ENCODE peak calls at places on chromosomes 1 and 21, in six cellular contexts. U is mesenchymal stem cell, J is mesendoderm, G is neuronal stem cell, B is H1, E is H9. N is an unnamed sample.

GRCh38 chr1:212688338-212689047 is 11.1 kb downstream of the BATF3 start:
- DNase-seq in U (peak; percentile 80), J (no peak), G (no peak), B (no peak), E (peak; percentile 8), N (peak; percentile 59)

GRCh38 chr1:42935313-42935624 is 23.4 kb downstream of the SLC2A1 start:
- DNase-seq in U (no peak), J (no peak), G (no peak), B (no peak), E (no peak), N (no peak)

GRCh38 chr21:17925000-17925610 is 105.9 kb upstream of the C21orf91 start:
- DNase-seq in U (peak; percentile 66), J (peak; percentile 86), G (peak; percentile 53), B (no peak), E (peak; percentile 61), N (peak; percentile 54)

GRCh38 chr1:1598051-1598719 is 1.8 kb downstream of the FNDC10 start:
- DNase-seq in U (no peak), J (no peak), G (no peak), B (no peak), E (no peak), N (no peak)

GRCh38 chr1:171345536-171345935 is 31.6 kb downstream of the FMO4 start:
- DNase-seq in U (no peak), J (no peak), G (no peak), B (no peak), E (no peak), N (no peak)

GRCh38 chr1:69662321-69662720 is 94.6 kb downstream of the LRRC7 start:
- DNase-seq in U (no peak), J (no peak), G (no peak), B (no peak), E (no peak), N (no peak)

GRCh38 chr1:67726224-67726623 is 41.2 kb downstream of the GADD45A start:
- DNase-seq in U (no peak), J (no peak), G (no peak), B (no peak), E (no peak), N (peak; percentile 62)

GRCh38 chr1:54081306-54082270 is 28.2 kb downstream of the TCEANC2 start:
- DNase-seq in U (peak; percentile 72), J (peak; percentile 97), G (peak; percentile 73), B (peak; percentile 85), E (peak; percentile 94), N (peak; percentile 67)

GRCh38 chr1:227759345-227760300 is 24.4 kb downstream of the SNAP47 start:
- DNase-seq in U (peak; percentile 95), J (no peak), G (no peak), B (no peak), E (no peak), N (peak; percentile 99)

GRCh38 chr1:24909388-24909898 is 20.6 kb downstream of the RUNX3 start:
- DNase-seq in U (peak; percentile 89), J (peak; percentile 97), G (peak; percentile 44), B (peak; percentile 79), E (peak; percentile 93), N (peak; percentile 61)

GRCh38 chr1:200367841-200368534 is 41.8 kb downstream of the ZNF281 start:
- DNase-seq in U (peak; percentile 90), J (no peak), G (no peak), B (no peak), E (no peak), N (peak; percentile 85)

GRCh38 chr1:51423098-51423821 is 92.9 kb upstream of the TTC39A start:
- DNase-seq in U (peak; percentile 57), J (peak; percentile 74), G (no peak), B (no peak), E (no peak), N (peak; percentile 58)

GRCh38 chr1:34684246-34684645 is 70.6 kb upstream of the GJB5 start:
- DNase-seq in U (no peak), J (peak; percentile 94), G (no peak), B (peak; percentile 17), E (peak; percentile 79), N (no peak)

GRCh38 chr1:169089776-169090175 is 16.7 kb upstream of the ATP1B1 start:
- DNase-seq in U (no peak), J (no peak), G (no peak), B (no peak), E (no peak), N (no peak)

GRCh38 chr1:63892632-63893395 is 119.0 kb downstream of the ROR1 start:
- DNase-seq in U (peak; percentile 73), J (no peak), G (no peak), B (no peak), E (no peak), N (peak; percentile 76)

GRCh38 chr1:150235852-150236613 is at the start of gene ANP32E:
- DNase-seq in U (peak; percentile 100), J (peak; percentile 100), G (peak; percentile 99), B (peak; percentile 94), E (peak; percentile 97), N (peak; percentile 100)
- H2AK5ac ChIP-seq in U (peak within 1 kb of the TSS; percentile 36), J (peak within 1 kb of the TSS; percentile 91), G (peak within 1 kb of the TSS; percentile 85), B (peak within 1 kb of the TSS; percentile 78), E (no peak within 1 kb of the TSS), N (peak within 1 kb of the TSS; percentile 72)

GRCh38 chr1:17190526-17190995 is 14.4 kb upstream of the PADI1 start:
- DNase-seq in U (no peak), J (no peak), G (no peak), B (no peak), E (no peak), N (no peak)
- H2AK5ac ChIP-seq in U (peak overlapping the region; percentile 100), J (no peak overlapping the region), G (peak overlapping the region; percentile 67), B (no peak overlapping the region), E (no peak overlapping the region), N (peak overlapping the region; percentile 96)

DNA sequence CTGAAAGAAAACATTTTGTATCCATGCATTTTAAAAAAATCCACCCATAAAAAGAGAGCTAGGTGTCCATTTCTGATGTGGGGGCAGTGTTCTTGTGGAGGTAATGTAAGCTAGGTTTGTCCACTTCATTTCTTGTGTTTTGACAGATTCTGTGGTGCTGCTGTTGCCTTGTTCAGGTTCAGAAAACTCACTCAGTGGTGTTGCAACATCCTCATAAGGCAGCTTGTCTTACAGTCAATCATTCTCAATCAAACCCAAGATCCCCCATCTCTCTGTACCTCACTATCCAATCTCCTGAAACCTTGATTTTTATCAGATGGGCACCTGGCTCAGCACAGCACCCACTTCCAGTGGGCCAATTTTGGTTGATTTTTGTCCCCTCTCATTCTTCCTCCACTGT is 94.1 kb downstream of the TENT5C start:
- DNase-seq in U (no peak), J (no peak), G (no peak), B (no peak), E (no peak), N (no peak)
- H2AK5ac ChIP-seq in U (no peak overlapping the region), J (no peak overlapping the region), G (no peak overlapping the region), B (no peak overlapping the region), E (no peak overlapping the region), N (no peak overlapping the region)

DNA sequence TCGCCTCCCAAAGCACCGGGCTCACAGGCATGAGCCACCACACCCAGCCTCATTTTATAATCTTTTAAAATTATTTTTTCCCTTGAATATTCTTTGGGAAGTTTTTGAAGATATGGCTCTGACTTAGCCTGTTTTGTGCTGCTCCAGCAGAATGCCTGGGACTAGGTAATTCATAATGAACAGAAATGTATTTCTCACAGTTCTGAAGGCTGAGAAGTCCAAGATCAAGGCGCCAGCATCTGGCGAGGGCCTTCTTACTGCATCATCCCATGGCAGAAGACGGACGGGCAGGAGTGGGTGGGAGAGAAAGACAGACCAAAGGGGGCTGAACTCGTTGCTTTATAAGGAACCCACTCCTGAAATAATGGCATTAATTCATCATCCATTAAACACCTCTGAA is 99.0 kb upstream of the SLC25A33 start:
- DNase-seq in U (no peak), J (no peak), G (no peak), B (no peak), E (no peak), N (no peak)
- H2AK5ac ChIP-seq in U (peak overlapping the region; percentile 98), J (no peak overlapping the region), G (no peak overlapping the region), B (no peak overlapping the region), E (no peak overlapping the region), N (no peak overlapping the region)

GRCh38 chr1:151535326-151536271 is 4.5 kb upstream of the TUFT1 start:
- DNase-seq in U (no peak), J (peak; percentile 76), G (no peak), B (no peak), E (no peak), N (peak; percentile 50)
- H2AK5ac ChIP-seq in U (peak overlapping the region; percentile 61), J (no peak overlapping the region), G (no peak overlapping the region), B (no peak overlapping the region), E (no peak overlapping the region), N (peak overlapping the region; percentile 67)

DNA sequence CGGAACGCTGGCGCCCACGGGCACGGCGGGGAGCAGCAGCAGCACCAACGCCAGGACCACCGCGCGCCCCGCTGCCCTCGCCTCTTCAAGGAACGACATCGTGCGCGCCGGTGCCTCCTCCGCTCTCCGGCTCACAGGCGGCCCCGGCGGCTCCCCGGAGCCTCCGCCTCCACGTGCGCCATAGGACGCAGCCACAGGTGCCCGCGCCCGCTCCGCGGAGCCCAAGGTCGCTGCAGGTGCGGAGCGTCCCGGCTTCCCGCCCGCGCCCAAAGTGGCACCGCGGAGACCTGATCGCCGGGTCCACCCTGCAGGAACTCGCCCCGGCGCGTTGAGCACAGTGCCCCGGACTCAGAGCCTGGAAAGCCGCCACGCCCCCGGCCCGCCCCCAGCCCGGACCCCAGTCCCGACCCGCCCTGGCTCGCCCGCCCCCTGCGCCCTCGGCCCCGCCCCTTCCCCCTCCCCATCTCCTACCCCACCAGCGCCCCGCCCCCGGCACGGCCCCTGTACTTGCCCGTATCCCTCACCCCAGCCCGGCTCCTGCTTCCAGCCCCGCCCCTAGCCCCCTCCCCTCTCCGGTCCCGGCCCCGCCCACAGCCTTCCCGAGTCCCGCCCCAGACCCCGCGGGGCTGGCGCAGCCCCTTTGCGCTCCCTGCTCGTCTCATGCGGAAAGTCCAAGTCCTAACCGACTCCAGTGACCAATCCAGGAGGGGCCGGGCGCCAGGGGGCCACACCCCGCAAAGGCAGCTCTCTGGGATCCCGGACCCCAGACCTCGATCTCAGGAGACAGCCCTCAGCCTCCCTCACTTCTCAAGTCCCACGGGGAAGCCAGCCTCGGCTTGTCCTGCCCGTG is at the start of gene MEGF6:
- DNase-seq in U (peak; percentile 34), J (peak; percentile 94), G (peak; percentile 92), B (peak; percentile 84), E (peak; percentile 98), N (peak; percentile 8)
- H2AK5ac ChIP-seq in U (no peak within 1 kb of the TSS), J (no peak within 1 kb of the TSS), G (peak within 1 kb of the TSS; percentile 91), B (no peak within 1 kb of the TSS), E (no peak within 1 kb of the TSS), N (no peak within 1 kb of the TSS)

N was measured in IMR-90.